ENCODE peak calls at places on chromosomes 7 and 10, in four cellular contexts. B, I, N and T are unnamed samples.

GRCh38 chr10:97907211-97907610 is 57.6 kb downstream of the GOLGA7B start:
- DNase-seq in N (no peak), B (no peak), I (no peak), T (no peak)

GRCh38 chr10:113441220-113441619 is 111.6 kb upstream of the HABP2 start:
- DNase-seq in I (no peak), N (no peak), B (no peak), T (no peak)

GRCh38 chr10:131580076-131580652 is 268.6 kb upstream of the TCERG1L start:
- DNase-seq in I (peak; percentile 20), B (no peak), N (peak; percentile 44), T (peak; percentile 37)

GRCh38 chr10:16597656-16598055 is 76.0 kb upstream of the C1QL3 start:
- DNase-seq in I (no peak), B (no peak), N (no peak), T (no peak)

GRCh38 chr7:45710271-45711160 is 136.3 kb downstream of the ADCY1 start:
- DNase-seq in I (no peak), B (no peak), N (peak; percentile 43), T (no peak)

GRCh38 chr7:156160811-156161210 is 348.5 kb upstream of the SHH start:
- DNase-seq in B (no peak), N (no peak), I (peak; percentile 49), T (no peak)

GRCh38 chr10:109934958-109935793 is 11.9 kb upstream of the XPNPEP1 start:
- DNase-seq in I (no peak), N (no peak), B (peak; percentile 49), T (peak; percentile 85)

GRCh38 chr10:43884516-43885105 is 235.9 kb upstream of the ZNF32 start:
- DNase-seq in I (no peak), B (no peak), N (no peak), T (no peak)

GRCh38 chr7:132354527-132354926 is 221.7 kb downstream of the PLXNA4 start:
- DNase-seq in I (no peak), B (no peak), N (no peak), T (peak; percentile 61)

GRCh38 chr10:87504307-87504666 is 406 bp upstream of the MINPP1 start:
- DNase-seq in N (no peak), I (no peak), B (no peak), T (peak; percentile 83)

GRCh38 chr7:85516675-85517074 is 329.8 kb upstream of the SEMA3D start:
- DNase-seq in N (no peak), I (no peak), B (no peak), T (no peak)

GRCh38 chr7:30406664-30407425 is 71.7 kb downstream of the NOD1 start:
- DNase-seq in N (no peak), I (no peak), B (no peak), T (no peak)

GRCh38 chr10:87506988-87507387 is 2.3 kb downstream of the MINPP1 start:
- DNase-seq in I (no peak), N (no peak), B (no peak), T (peak; percentile 3)

GRCh38 chr10:113059001-113059780 is 109.1 kb downstream of the TCF7L2 start:
- DNase-seq in B (no peak), N (no peak), I (no peak), T (peak; percentile 84)

GRCh38 chr10:102280397-102281015 is 35.2 kb downstream of the GBF1 start:
- DNase-seq in B (no peak), I (no peak), N (no peak), T (no peak)

GRCh38 chr10:122494833-122495232 is 33.5 kb downstream of the HTRA1 start:
- DNase-seq in N (no peak), I (no peak), B (no peak), T (peak; percentile 97)

GRCh38 chr10:79433324-79434222 is 11.9 kb downstream of the ZCCHC24 start:
- DNase-seq in I (no peak), N (no peak), B (no peak), T (no peak)

GRCh38 chr10:11245095-11245479 is 227.4 kb downstream of the CELF2 start:
- DNase-seq in N (no peak), I (no peak), B (no peak), T (no peak)

GRCh38 chr10:12396567-12396966 is 47.2 kb downstream of the CAMK1D start:
- DNase-seq in N (no peak), B (peak; percentile 33), I (no peak), T (no peak)

GRCh38 chr7:98280791-98281756 is at the start of gene BRI3:
- DNase-seq in N (peak; percentile 90), I (peak; percentile 94), B (peak; percentile 93), T (peak; percentile 99)

GRCh38 chr10:124680675-124681074 is 63.5 kb downstream of the FAM53B start:
- DNase-seq in I (no peak), B (no peak), N (no peak), T (peak; percentile 90)

GRCh38 chr10:120436431-120437142 is 20.4 kb upstream of the PLPP4 start:
- DNase-seq in I (no peak), B (no peak), N (no peak), T (no peak)

GRCh38 chr10:128029280-128029618 is 97.0 kb downstream of the MKI67 start:
- DNase-seq in N (no peak), I (no peak), B (no peak), T (no peak)

GRCh38 chr10:61895898-61896605 is 5.4 kb upstream of the ARID5B start:
- DNase-seq in I (no peak), N (no peak), B (no peak), T (no peak)

GRCh38 chr10:46030091-46030937 is at the start of gene NCOA4:
- DNase-seq in I (peak; percentile 99), N (peak; percentile 96), B (peak; percentile 98), T (peak; percentile 98)
- TF ChIP-seq CTCF in I (peak; percentile 63), N (peak; percentile 77), B (peak; percentile 62), T (peak; percentile 81)

DNA sequence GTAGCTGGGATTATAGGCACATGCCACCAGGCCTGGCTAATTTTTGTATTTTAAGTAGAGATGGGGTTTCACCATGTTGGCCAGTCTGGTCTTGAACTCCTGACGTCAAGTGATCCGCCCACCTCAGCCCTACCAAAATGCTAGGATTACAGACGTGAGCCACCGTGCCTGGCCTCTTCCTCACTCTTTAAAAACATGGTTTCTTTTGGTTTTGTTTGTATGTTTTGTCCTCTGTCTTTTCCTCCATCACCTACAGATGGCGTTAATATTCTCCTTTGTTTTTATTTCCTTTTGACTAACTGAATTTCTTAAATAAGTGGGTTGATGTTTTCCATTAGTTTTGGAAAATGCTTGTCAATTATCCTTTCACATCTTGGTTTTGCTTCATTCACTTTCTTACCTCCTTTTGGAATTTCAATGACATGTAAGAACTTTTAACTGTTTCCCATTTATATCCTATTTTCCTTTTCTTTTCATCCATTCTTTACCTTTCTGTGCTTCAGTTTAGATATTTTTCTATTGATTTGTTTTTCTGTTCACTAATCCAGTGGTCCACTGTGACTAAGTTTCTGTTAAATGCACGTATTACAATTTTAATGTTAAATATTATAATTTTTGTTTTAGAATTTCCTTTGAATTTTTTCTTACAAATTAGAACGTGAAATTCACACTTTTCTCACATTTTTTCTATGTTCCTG is 104.1 kb downstream of the ZNF467 start:
- DNase-seq in B (no peak), N (no peak), I (no peak), T (peak; percentile 36)
- TF ChIP-seq CTCF in B (no peak), N (peak; percentile 55), I (no peak), T (peak; percentile 49)

GRCh38 chr7:158742065-158742821 is 37.6 kb upstream of the NCAPG2 start:
- DNase-seq in N (peak; percentile 43), B (no peak), I (no peak), T (no peak)

GRCh38 chr7:158745057-158745715 is 40.6 kb upstream of the NCAPG2 start:
- DNase-seq in N (no peak), I (no peak), B (no peak), T (no peak)

GRCh38 chr7:158744070-158744469 is 39.5 kb upstream of the NCAPG2 start:
- DNase-seq in N (no peak), I (no peak), B (no peak), T (no peak)

GRCh38 chr7:158741294-158741666 is 36.7 kb upstream of the NCAPG2 start:
- DNase-seq in N (peak; percentile 44), I (no peak), B (no peak), T (no peak)

GRCh38 chr7:158743219-158743618 is 38.6 kb upstream of the NCAPG2 start:
- DNase-seq in N (peak; percentile 54), I (no peak), B (no peak), T (no peak)
- TF ChIP-seq CTCF in N (no peak), I (no peak), B (no peak), T (no peak)

GRCh38 chr7:28272461-28272877 is 91.9 kb upstream of the JAZF1 start:
- DNase-seq in B (peak; percentile 12), I (peak; percentile 28), N (no peak), T (peak; percentile 87)
- TF ChIP-seq CTCF in B (no peak), I (peak; percentile 28), N (peak; percentile 77), T (peak; percentile 86)

GRCh38 chr7:34497153-34497777 is 160.8 kb upstream of the NPSR1 start:
- DNase-seq in B (no peak), I (no peak), N (no peak), T (no peak)
- TF ChIP-seq CTCF in B (no peak), I (no peak), N (peak; percentile 71), T (no peak)

DNA sequence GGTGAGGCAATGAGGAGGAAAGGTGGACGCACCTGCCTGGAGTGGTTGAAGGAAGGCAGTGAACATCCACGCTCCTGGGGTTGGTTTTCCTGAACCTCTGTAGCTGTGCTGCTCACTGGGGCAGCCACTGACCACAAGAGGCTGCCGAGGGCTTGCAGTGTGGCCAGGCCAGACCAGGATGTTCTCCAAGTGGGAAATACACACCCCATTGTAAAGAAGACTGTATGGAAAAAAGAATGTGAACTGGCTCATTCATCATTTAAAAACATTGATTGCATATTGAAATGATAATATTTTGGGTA is 107.6 kb downstream of the SNX10 start:
- DNase-seq in N (no peak), I (peak; percentile 28), B (peak; percentile 31), T (peak; percentile 91)
- TF ChIP-seq CTCF in N (peak; percentile 46), I (no peak), B (no peak), T (peak; percentile 9)

GRCh38 chr10:118775478-118775877 is 20.7 kb upstream of the CACUL1 start:
- DNase-seq in I (no peak), N (no peak), B (no peak), T (no peak)
- TF ChIP-seq CTCF in I (no peak), N (peak; percentile 23), B (no peak), T (peak; percentile 26)

DNA sequence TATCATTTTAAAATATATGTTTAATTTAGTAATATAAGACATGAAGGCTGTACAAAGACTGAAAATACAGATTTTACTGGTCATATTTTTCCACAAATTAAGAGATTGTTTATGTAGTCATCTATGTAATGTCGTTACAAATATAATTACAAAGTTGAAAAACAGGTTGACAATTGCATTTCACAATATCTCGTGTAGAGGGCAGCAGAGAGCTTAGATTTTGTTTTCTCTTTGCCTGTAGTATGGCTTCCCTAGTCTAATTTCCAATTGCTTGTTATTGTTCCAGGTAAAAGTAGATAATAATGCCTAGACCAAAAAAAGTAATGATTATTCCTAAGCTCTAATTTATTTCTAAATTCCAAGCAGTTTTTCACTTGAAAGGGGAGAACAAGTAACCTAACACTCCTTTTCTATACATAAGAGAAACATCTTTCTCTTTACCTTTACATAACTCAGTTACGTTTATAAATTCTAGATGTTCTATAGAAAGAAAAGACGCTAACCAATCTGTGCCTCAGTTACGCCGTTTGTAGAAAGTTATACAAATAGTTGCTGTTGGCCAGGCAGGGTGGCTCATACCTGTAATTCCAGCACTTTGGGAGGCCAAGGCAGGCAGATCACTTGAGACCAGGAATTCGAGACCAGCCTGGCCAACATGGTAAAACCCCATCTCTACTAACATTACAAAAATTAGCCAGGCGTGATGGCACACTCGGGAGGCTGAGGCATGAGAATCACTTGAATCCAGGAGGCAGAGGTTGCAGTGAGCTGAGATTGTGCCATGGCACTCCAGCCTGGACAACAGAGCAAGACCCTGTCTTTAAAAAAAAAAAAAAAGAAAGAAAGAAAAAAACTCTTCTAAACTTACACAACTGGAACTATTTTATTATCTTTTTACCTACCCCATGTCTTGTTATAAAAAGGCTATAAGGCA is 30.0 kb downstream of the NET1 start:
- DNase-seq in B (peak; percentile 49), N (no peak), I (no peak), T (no peak)
- TF ChIP-seq CTCF in B (peak; percentile 54), N (peak; percentile 90), I (peak; percentile 60), T (peak; percentile 75)